ENCODE peak calls at places on chromosomes 16 and 17, in six cellular contexts. E is A549, V is transverse colon, Z is tibial nerve, A is HepG2, J is upper lobe of left lung. X is an unnamed sample.

GRCh38 chr16:86821933-86822332 is 243.6 kb downstream of the FOXL1 start:
- DNase-seq in E (no peak), V (no peak), Z (no peak), A (no peak), J (no peak), X (no peak)

GRCh38 chr17:79702071-79702470 is 28.7 kb upstream of the ENPP7 start:
- DNase-seq in E (no peak), V (no peak), Z (no peak), A (no peak), J (no peak), X (no peak)

GRCh38 chr16:78743556-78743955 is 644.1 kb downstream of the WWOX start:
- DNase-seq in E (no peak), V (no peak), Z (no peak), A (no peak), J (no peak), X (no peak)

GRCh38 chr16:4115209-4115940 is 867 bp downstream of the ADCY9 start:
- DNase-seq in E (peak), V (peak), Z (no peak), A (no peak), J (peak), X (peak)

GRCh38 chr16:10992112-10992511 is 47.7 kb downstream of the CLEC16A start:
- DNase-seq in E (no peak), V (no peak), Z (no peak), A (no peak), J (no peak), X (no peak)

GRCh38 chr16:53792161-53792951 is 88.4 kb downstream of the FTO start:
- DNase-seq in E (no peak), V (no peak), Z (no peak), A (no peak), J (no peak), X (no peak)

GRCh38 chr17:27319536-27320221 is 25.8 kb downstream of the WSB1 start:
- DNase-seq in E (no peak), V (peak), Z (peak), A (no peak), J (peak), X (no peak)

GRCh38 chr17:9432867-9433495 is 142.6 kb downstream of the STX8 start:
- DNase-seq in E (no peak), V (no peak), Z (no peak), A (no peak), J (no peak), X (no peak)

GRCh38 chr16:88468289-88469129 is 15.4 kb downstream of the ZFPM1 start:
- DNase-seq in E (peak), V (no peak), Z (no peak), A (peak), J (no peak), X (no peak)

GRCh38 chr16:29310852-29311314 is 95.6 kb downstream of the NPIPB11 start:
- DNase-seq in E (no peak), V (no peak), Z (no peak), A (peak), J (no peak), X (no peak)

GRCh38 chr16:71347146-71347545 is 11.4 kb upstream of the CALB2 start:
- DNase-seq in E (no peak), V (no peak), Z (no peak), A (no peak), J (no peak), X (peak)

GRCh38 chr17:47239663-47240374 is 13.8 kb upstream of the ITGB3 start:
- DNase-seq in E (peak), V (peak), Z (peak), A (no peak), J (peak), X (peak)

GRCh38 chr17:44266402-44267164 is 1.4 kb downstream of the SLC4A1 start:
- DNase-seq in E (peak), V (no peak), Z (no peak), A (no peak), J (no peak), X (no peak)

GRCh38 chr16:29806641-29807425 is 504 bp downstream of the MAZ start:
- DNase-seq in E (peak), V (peak), Z (no peak), A (peak), J (peak), X (peak)

GRCh38 chr17:45149669-45150603 is 1.7 kb downstream of the HEXIM1 start:
- DNase-seq in E (peak), V (peak), Z (peak), A (no peak), J (peak), X (peak)

GRCh38 chr17:56902350-56902749 is 11.5 kb downstream of the TRIM25 start:
- DNase-seq in E (peak), V (no peak), Z (no peak), A (no peak), J (no peak), X (no peak)

GRCh38 chr17:75367312-75367711 is 38.2 kb downstream of the GRB2 start:
- DNase-seq in E (peak), V (no peak), Z (no peak), A (no peak), J (no peak), X (no peak)

GRCh38 chr17:80441133-80441578 is 26.2 kb downstream of the ENDOV start:
- DNase-seq in E (no peak), V (no peak), Z (no peak), A (peak), J (no peak), X (no peak)

GRCh38 chr16:87463722-87464690 is 28.8 kb downstream of the ZCCHC14 start:
- DNase-seq in E (no peak), V (peak), Z (peak), A (peak), J (peak), X (no peak)

GRCh38 chr16:22188595-22189442 is 17.3 kb upstream of the EEF2K start:
- DNase-seq in E (peak), V (peak), Z (peak), A (peak), J (peak), X (peak)

GRCh38 chr17:6066183-6066948 is 3.8 kb upstream of the WSCD1 start:
- DNase-seq in E (peak), V (no peak), Z (no peak), A (no peak), J (no peak), X (no peak)

GRCh38 chr16:11871193-11871592 is 19.9 kb upstream of the RSL1D1 start:
- DNase-seq in E (peak), V (no peak), Z (peak), A (peak), J (peak), X (no peak)

GRCh38 chr16:2042171-2042570 is 5.5 kb downstream of the NTHL1 start:
- DNase-seq in E (no peak), V (no peak), Z (no peak), A (no peak), J (peak), X (no peak)

GRCh38 chr17:68533887-68534700 is 21.9 kb downstream of the PRKAR1A start:
- DNase-seq in E (peak), V (no peak), Z (no peak), A (no peak), J (no peak), X (no peak)

GRCh38 chr17:73870035-73870434 is 225.8 kb upstream of the SDK2 start:
- DNase-seq in E (no peak), V (no peak), Z (no peak), A (no peak), J (no peak), X (no peak)

GRCh38 chr17:3915642-3916012 is 638 bp downstream of the P2RX1 start:
- DNase-seq in E (no peak), V (no peak), Z (no peak), A (no peak), J (no peak), X (no peak)

GRCh38 chr16:11500720-11501346 is 85.9 kb downstream of the LITAF start:
- DNase-seq in E (no peak), V (no peak), Z (no peak), A (no peak), J (no peak), X (no peak)

GRCh38 chr16:2966043-2966802 is 2.1 kb downstream of the KREMEN2 start:
- DNase-seq in E (no peak), V (peak), Z (no peak), A (no peak), J (no peak), X (no peak)

GRCh38 chr17:79874329-79874981 is 35.2 kb upstream of the CBX4 start:
- DNase-seq in E (peak), V (no peak), Z (no peak), A (peak), J (no peak), X (no peak)

GRCh38 chr17:66451188-66452149 is 149.1 kb downstream of the PRKCA start:
- DNase-seq in E (peak), V (peak), Z (no peak), A (peak), J (no peak), X (no peak)

GRCh38 chr16:49462989-49463371 is 89.4 kb downstream of the C16orf78 start:
- DNase-seq in E (no peak), V (no peak), Z (no peak), A (no peak), J (peak), X (peak)

GRCh38 chr17:28807925-28808641 is 34.5 kb downstream of the FAM222B start:
- DNase-seq in E (peak), V (no peak), Z (peak), A (peak), J (no peak), X (no peak)

GRCh38 chr17:72087876-72088275 is 32.9 kb upstream of the SOX9 start:
- DNase-seq in E (no peak), V (no peak), Z (no peak), A (no peak), J (no peak), X (no peak)

GRCh38 chr17:7479389-7480192 is at the start of gene ZBTB4:
- DNase-seq in E (peak), V (peak), Z (no peak), A (peak), J (peak), X (no peak)
- TF ChIP-seq EP300 in E (no peak), V (no peak), Z (peak), A (no peak), J (no peak), X (no peak)

GRCh38 chr17:17836818-17837379 is at the start of gene SREBF1:
- DNase-seq in E (peak), V (peak), Z (peak), A (peak), J (peak), X (no peak)
- TF ChIP-seq POLR2A in E (peak), V (no peak), Z (no peak), A (peak), J (no peak), X (no peak)

DNA sequence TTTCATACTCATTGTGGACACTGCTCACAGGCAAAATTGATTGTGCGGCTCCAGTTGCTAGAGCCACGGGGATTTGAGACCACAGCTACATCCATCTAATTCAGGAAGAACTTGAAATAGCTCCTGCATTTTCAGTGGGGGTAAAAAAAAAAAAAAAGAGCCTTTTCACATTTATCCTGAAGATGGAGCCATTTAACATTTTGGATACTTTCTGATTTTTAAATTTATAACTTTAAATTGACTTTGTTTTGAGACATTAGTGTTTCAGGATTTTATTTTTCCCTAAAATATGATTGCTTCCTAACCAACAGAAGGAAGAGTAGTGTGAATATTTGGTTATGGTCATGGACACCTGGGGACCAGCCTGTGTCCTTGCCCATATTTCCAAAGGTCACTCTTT is 1080.2 kb upstream of the EEF2KMT start:
- DNase-seq in E (no peak), V (no peak), Z (no peak), A (no peak), J (no peak), X (no peak)
- TF ChIP-seq CTCF in E (no peak), V (no peak), Z (no peak), A (no peak), J (no peak), X (no peak)

DNA sequence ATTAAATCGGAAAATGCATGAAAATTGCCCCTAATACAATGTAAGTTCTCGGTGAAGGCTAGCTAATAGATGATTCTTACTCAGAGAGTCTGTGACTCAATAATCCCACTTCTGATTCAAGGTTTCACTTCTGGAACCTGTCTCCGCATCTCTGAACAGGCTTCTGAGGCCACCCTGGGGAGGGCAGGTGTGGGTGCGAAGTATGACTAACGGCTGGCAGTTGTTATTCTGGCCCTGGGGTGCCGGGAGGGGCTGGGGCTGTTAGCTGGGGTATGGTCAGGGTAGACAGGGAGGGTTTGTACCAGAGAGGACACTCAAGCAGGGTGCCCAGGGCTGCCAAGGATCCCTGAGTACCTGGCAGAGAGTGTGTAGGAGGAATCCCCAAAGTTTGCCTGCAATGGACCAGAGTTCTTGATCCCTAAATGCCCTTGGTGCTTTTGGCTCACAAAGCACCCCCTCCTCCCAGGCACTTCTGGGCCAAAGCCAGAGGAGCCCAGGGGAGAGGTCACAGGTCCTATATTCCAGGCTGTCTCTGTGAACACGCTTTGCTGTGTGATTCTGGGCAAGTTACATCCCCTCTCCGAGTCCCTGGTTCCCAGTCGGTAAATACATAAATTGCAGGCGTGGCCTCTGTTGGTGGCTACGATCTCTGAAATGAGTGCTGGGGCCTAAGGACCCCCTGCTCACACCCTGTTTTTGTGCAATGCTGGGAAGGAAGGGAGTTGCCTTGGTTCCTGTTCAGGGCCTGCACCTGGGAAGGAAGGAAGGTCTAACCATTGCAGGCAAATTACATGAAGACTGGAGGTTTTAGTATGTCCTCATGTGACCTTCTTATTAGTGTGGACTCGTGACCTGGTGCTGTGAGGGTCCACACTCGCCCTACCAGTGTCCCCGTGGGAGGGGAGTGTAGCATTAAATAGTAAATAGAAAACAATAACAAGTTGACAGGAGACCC is 49.9 kb upstream of the CPNE2 start:
- DNase-seq in E (no peak), V (peak), Z (no peak), A (no peak), J (no peak), X (no peak)
- TF ChIP-seq EP300 in E (no peak), V (no peak), Z (no peak), A (no peak), J (no peak), X (no peak)

DNA sequence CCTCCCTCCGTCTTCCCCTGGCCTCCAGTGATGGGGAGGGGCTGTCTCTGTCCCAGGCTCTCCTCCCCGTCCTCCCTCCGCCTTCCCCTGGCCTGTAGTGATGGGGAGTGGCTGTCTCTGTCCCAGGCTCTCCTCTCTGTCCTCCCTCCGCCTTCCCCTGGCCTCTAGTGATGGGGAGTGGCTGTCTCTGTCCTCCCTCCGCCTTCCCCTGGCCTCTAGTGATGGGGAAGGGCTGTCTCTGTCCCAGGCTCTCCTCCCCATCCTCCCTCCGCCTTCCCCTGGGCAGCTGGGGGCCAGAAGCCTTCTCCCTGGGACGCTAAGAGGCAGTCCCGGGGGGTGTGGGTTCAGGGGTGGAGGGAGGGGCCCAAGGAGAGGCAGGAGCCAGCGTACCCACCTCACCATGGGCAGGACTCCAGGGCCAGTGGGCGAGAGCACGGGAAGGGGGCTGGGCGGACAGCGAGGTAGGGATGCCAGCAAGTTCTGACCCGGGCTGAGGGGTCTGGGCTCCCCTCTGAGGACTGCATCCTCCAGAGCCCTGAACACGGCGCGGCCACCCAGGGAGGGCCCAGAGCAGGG is 14.8 kb downstream of the UTS2R start:
- DNase-seq in E (no peak), V (no peak), Z (no peak), A (no peak), J (no peak), X (no peak)
- TF ChIP-seq POLR2A in E (no peak), V (no peak), Z (no peak), A (no peak), J (no peak), X (no peak)

GRCh38 chr16:85529489-85530369 is 83.4 kb upstream of the GSE1 start:
- DNase-seq in E (peak), V (no peak), Z (no peak), A (no peak), J (no peak), X (no peak)
- TF ChIP-seq CTCF in E (no peak), V (no peak), Z (no peak), A (no peak), J (no peak), X (no peak)

GRCh38 chr17:76671123-76671911 is 27.8 kb upstream of the ST6GALNAC1 start:
- DNase-seq in E (peak), V (peak), Z (peak), A (peak), J (peak), X (peak)
- TF ChIP-seq EP300 in E (no peak), V (no peak), Z (peak), A (no peak), J (no peak), X (no peak)

X was measured in suprapubic skin.